ENCODE peak calls at places on chromosomes 2 and 18, in seven cellular contexts. One of them, this sample, is unnamed.

GRCh38 chr18:7856733-7857132 is 289.6 kb downstream of the PTPRM start:
- DNase-seq in cardiac fibroblast: peak
- DNase-seq in fibroblast of the aortic adventitia: peak
- DNase-seq in CD8-positive, alpha-beta T cell: no peak
- DNase-seq in uterus: no peak
- DNase-seq in upper lobe of right lung: no peak
- DNase-seq in fibroblast of mammary gland: no peak
- DNase-seq in this sample: no peak

GRCh38 chr18:9612215-9612830 is 2.0 kb downstream of the PPP4R1 start:
- DNase-seq in cardiac fibroblast: peak
- DNase-seq in fibroblast of the aortic adventitia: peak
- DNase-seq in CD8-positive, alpha-beta T cell: peak
- DNase-seq in uterus: no peak
- DNase-seq in upper lobe of right lung: no peak
- DNase-seq in fibroblast of mammary gland: peak
- DNase-seq in this sample: no peak

GRCh38 chr18:1037766-1038165 is 133.1 kb downstream of the ADCYAP1 start:
- DNase-seq in cardiac fibroblast: no peak
- DNase-seq in fibroblast of the aortic adventitia: no peak
- DNase-seq in CD8-positive, alpha-beta T cell: no peak
- DNase-seq in uterus: no peak
- DNase-seq in upper lobe of right lung: no peak
- DNase-seq in fibroblast of mammary gland: no peak
- DNase-seq in this sample: no peak

GRCh38 chr18:26971327-26971918 is 105.9 kb upstream of the AQP4 start:
- DNase-seq in cardiac fibroblast: no peak
- DNase-seq in fibroblast of the aortic adventitia: no peak
- DNase-seq in CD8-positive, alpha-beta T cell: no peak
- DNase-seq in uterus: no peak
- DNase-seq in upper lobe of right lung: no peak
- DNase-seq in fibroblast of mammary gland: peak
- DNase-seq in this sample: no peak

GRCh38 chr2:157190151-157190550 is 67.4 kb upstream of the GALNT5 start:
- DNase-seq in cardiac fibroblast: peak
- DNase-seq in fibroblast of the aortic adventitia: peak
- DNase-seq in CD8-positive, alpha-beta T cell: no peak
- DNase-seq in uterus: no peak
- DNase-seq in upper lobe of right lung: no peak
- DNase-seq in fibroblast of mammary gland: peak
- DNase-seq in this sample: no peak

GRCh38 chr2:126657146-126657635 is 1.2 kb downstream of the GYPC start:
- DNase-seq in cardiac fibroblast: peak
- DNase-seq in fibroblast of the aortic adventitia: peak
- DNase-seq in CD8-positive, alpha-beta T cell: peak
- DNase-seq in uterus: peak
- DNase-seq in upper lobe of right lung: no peak
- DNase-seq in fibroblast of mammary gland: peak
- DNase-seq in this sample: no peak

GRCh38 chr18:49560277-49561126 is 1.4 kb upstream of the LIPG start:
- DNase-seq in cardiac fibroblast: peak
- DNase-seq in fibroblast of the aortic adventitia: no peak
- DNase-seq in CD8-positive, alpha-beta T cell: no peak
- DNase-seq in uterus: no peak
- DNase-seq in upper lobe of right lung: peak
- DNase-seq in fibroblast of mammary gland: peak
- DNase-seq in this sample: no peak

GRCh38 chr2:30178618-30179404 is 32.0 kb downstream of the YPEL5 start:
- DNase-seq in cardiac fibroblast: peak
- DNase-seq in fibroblast of the aortic adventitia: peak
- DNase-seq in CD8-positive, alpha-beta T cell: no peak
- DNase-seq in uterus: peak
- DNase-seq in upper lobe of right lung: no peak
- DNase-seq in fibroblast of mammary gland: peak
- DNase-seq in this sample: peak

GRCh38 chr18:44198296-44199284 is 482.1 kb upstream of the SETBP1 start:
- DNase-seq in cardiac fibroblast: no peak
- DNase-seq in fibroblast of the aortic adventitia: no peak
- DNase-seq in CD8-positive, alpha-beta T cell: no peak
- DNase-seq in uterus: no peak
- DNase-seq in upper lobe of right lung: peak
- DNase-seq in fibroblast of mammary gland: no peak
- DNase-seq in this sample: no peak

GRCh38 chr18:78980279-78980771 is 707 bp downstream of the SALL3 start:
- DNase-seq in cardiac fibroblast: no peak
- DNase-seq in fibroblast of the aortic adventitia: no peak
- DNase-seq in CD8-positive, alpha-beta T cell: no peak
- DNase-seq in uterus: no peak
- DNase-seq in upper lobe of right lung: no peak
- DNase-seq in fibroblast of mammary gland: no peak
- DNase-seq in this sample: no peak

GRCh38 chr2:165758276-165758675 is 35.8 kb downstream of the GALNT3 start:
- DNase-seq in cardiac fibroblast: no peak
- DNase-seq in fibroblast of the aortic adventitia: no peak
- DNase-seq in CD8-positive, alpha-beta T cell: no peak
- DNase-seq in uterus: no peak
- DNase-seq in upper lobe of right lung: no peak
- DNase-seq in fibroblast of mammary gland: no peak
- DNase-seq in this sample: no peak

GRCh38 chr2:851680-852079 is 99.0 kb upstream of the SNTG2 start:
- DNase-seq in cardiac fibroblast: no peak
- DNase-seq in fibroblast of the aortic adventitia: no peak
- DNase-seq in CD8-positive, alpha-beta T cell: no peak
- DNase-seq in uterus: no peak
- DNase-seq in upper lobe of right lung: no peak
- DNase-seq in fibroblast of mammary gland: no peak
- DNase-seq in this sample: no peak

GRCh38 chr2:231049286-231050017 is 7.2 kb upstream of the PSMD1 start:
- DNase-seq in cardiac fibroblast: no peak
- DNase-seq in fibroblast of the aortic adventitia: no peak
- DNase-seq in CD8-positive, alpha-beta T cell: no peak
- DNase-seq in uterus: no peak
- DNase-seq in upper lobe of right lung: no peak
- DNase-seq in fibroblast of mammary gland: no peak
- DNase-seq in this sample: no peak

GRCh38 chr18:56770097-56770496 is 118.9 kb downstream of the WDR7 start:
- DNase-seq in cardiac fibroblast: no peak
- DNase-seq in fibroblast of the aortic adventitia: no peak
- DNase-seq in CD8-positive, alpha-beta T cell: no peak
- DNase-seq in uterus: no peak
- DNase-seq in upper lobe of right lung: no peak
- DNase-seq in fibroblast of mammary gland: no peak
- DNase-seq in this sample: no peak

GRCh38 chr2:219024059-219024458 is 17.3 kb downstream of the CFAP65 start:
- DNase-seq in cardiac fibroblast: no peak
- DNase-seq in fibroblast of the aortic adventitia: no peak
- DNase-seq in CD8-positive, alpha-beta T cell: no peak
- DNase-seq in uterus: no peak
- DNase-seq in upper lobe of right lung: peak
- DNase-seq in fibroblast of mammary gland: no peak
- DNase-seq in this sample: no peak

GRCh38 chr18:44758821-44759624 is 78.3 kb downstream of the SETBP1 start:
- DNase-seq in cardiac fibroblast: no peak
- DNase-seq in fibroblast of the aortic adventitia: no peak
- DNase-seq in CD8-positive, alpha-beta T cell: no peak
- DNase-seq in uterus: no peak
- DNase-seq in upper lobe of right lung: no peak
- DNase-seq in fibroblast of mammary gland: no peak
- DNase-seq in this sample: no peak

GRCh38 chr2:162177301-162177700 is 25.3 kb upstream of the GCG start:
- DNase-seq in cardiac fibroblast: no peak
- DNase-seq in fibroblast of the aortic adventitia: no peak
- DNase-seq in CD8-positive, alpha-beta T cell: no peak
- DNase-seq in uterus: no peak
- DNase-seq in upper lobe of right lung: no peak
- DNase-seq in fibroblast of mammary gland: no peak
- DNase-seq in this sample: no peak

GRCh38 chr2:9627310-9627709 is 3.5 kb downstream of the YWHAQ start:
- DNase-seq in cardiac fibroblast: no peak
- DNase-seq in fibroblast of the aortic adventitia: peak
- DNase-seq in CD8-positive, alpha-beta T cell: no peak
- DNase-seq in uterus: no peak
- DNase-seq in upper lobe of right lung: no peak
- DNase-seq in fibroblast of mammary gland: peak
- DNase-seq in this sample: no peak

GRCh38 chr2:200635251-200635650 is 49.4 kb downstream of the AOX1 start:
- DNase-seq in cardiac fibroblast: no peak
- DNase-seq in fibroblast of the aortic adventitia: no peak
- DNase-seq in CD8-positive, alpha-beta T cell: no peak
- DNase-seq in uterus: no peak
- DNase-seq in upper lobe of right lung: no peak
- DNase-seq in fibroblast of mammary gland: peak
- DNase-seq in this sample: no peak

GRCh38 chr2:38792751-38793150 is 14.7 kb downstream of the GEMIN6 start:
- DNase-seq in cardiac fibroblast: no peak
- DNase-seq in fibroblast of the aortic adventitia: no peak
- DNase-seq in CD8-positive, alpha-beta T cell: no peak
- DNase-seq in uterus: no peak
- DNase-seq in upper lobe of right lung: no peak
- DNase-seq in fibroblast of mammary gland: no peak
- DNase-seq in this sample: no peak

GRCh38 chr2:38791747-38792146 is 13.7 kb downstream of the GEMIN6 start:
- DNase-seq in cardiac fibroblast: no peak
- DNase-seq in fibroblast of the aortic adventitia: no peak
- DNase-seq in CD8-positive, alpha-beta T cell: no peak
- DNase-seq in uterus: no peak
- DNase-seq in upper lobe of right lung: no peak
- DNase-seq in fibroblast of mammary gland: no peak
- DNase-seq in this sample: no peak

GRCh38 chr2:38789689-38790088 is 11.7 kb downstream of the GEMIN6 start:
- DNase-seq in cardiac fibroblast: no peak
- DNase-seq in fibroblast of the aortic adventitia: no peak
- DNase-seq in CD8-positive, alpha-beta T cell: no peak
- DNase-seq in uterus: no peak
- DNase-seq in upper lobe of right lung: no peak
- DNase-seq in fibroblast of mammary gland: no peak
- DNase-seq in this sample: no peak

GRCh38 chr2:38783586-38783985 is 5.6 kb downstream of the GEMIN6 start:
- DNase-seq in cardiac fibroblast: peak
- DNase-seq in fibroblast of the aortic adventitia: no peak
- DNase-seq in CD8-positive, alpha-beta T cell: no peak
- DNase-seq in uterus: no peak
- DNase-seq in upper lobe of right lung: no peak
- DNase-seq in fibroblast of mammary gland: no peak
- DNase-seq in this sample: no peak

GRCh38 chr2:38788306-38788705 is 10.3 kb downstream of the GEMIN6 start:
- DNase-seq in cardiac fibroblast: no peak
- DNase-seq in fibroblast of the aortic adventitia: no peak
- DNase-seq in CD8-positive, alpha-beta T cell: no peak
- DNase-seq in uterus: no peak
- DNase-seq in upper lobe of right lung: no peak
- DNase-seq in fibroblast of mammary gland: no peak
- DNase-seq in this sample: no peak
- TF ChIP-seq CTCF in cardiac fibroblast: no peak
- TF ChIP-seq CTCF in fibroblast of the aortic adventitia: no peak
- TF ChIP-seq CTCF in CD8-positive, alpha-beta T cell: no peak
- TF ChIP-seq CTCF in uterus: no peak
- TF ChIP-seq CTCF in upper lobe of right lung: no peak
- TF ChIP-seq CTCF in fibroblast of mammary gland: no peak
- TF ChIP-seq CTCF in this sample: no peak

DNA sequence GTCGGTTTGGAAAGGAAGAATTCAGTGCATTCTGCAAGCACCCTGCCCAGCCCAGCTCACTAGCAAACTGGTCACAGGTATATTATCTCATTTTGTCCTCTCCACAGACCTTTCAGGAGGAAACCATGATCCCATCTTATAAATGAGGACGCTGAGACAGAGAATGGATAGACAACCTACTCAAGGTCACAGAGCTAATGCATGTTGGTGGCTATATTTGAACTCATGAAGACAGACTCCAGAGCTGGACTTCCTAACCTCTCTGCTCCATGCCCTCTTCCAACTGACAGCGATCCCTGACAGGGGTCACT is 29.5 kb downstream of the SERPINB5 start:
- DNase-seq in cardiac fibroblast: no peak
- DNase-seq in fibroblast of the aortic adventitia: no peak
- DNase-seq in CD8-positive, alpha-beta T cell: no peak
- DNase-seq in uterus: no peak
- DNase-seq in upper lobe of right lung: no peak
- DNase-seq in fibroblast of mammary gland: no peak
- DNase-seq in this sample: no peak
- TF ChIP-seq CTCF in cardiac fibroblast: no peak
- TF ChIP-seq CTCF in fibroblast of the aortic adventitia: no peak
- TF ChIP-seq CTCF in CD8-positive, alpha-beta T cell: no peak
- TF ChIP-seq CTCF in uterus: no peak
- TF ChIP-seq CTCF in upper lobe of right lung: no peak
- TF ChIP-seq CTCF in fibroblast of mammary gland: no peak
- TF ChIP-seq CTCF in this sample: no peak

DNA sequence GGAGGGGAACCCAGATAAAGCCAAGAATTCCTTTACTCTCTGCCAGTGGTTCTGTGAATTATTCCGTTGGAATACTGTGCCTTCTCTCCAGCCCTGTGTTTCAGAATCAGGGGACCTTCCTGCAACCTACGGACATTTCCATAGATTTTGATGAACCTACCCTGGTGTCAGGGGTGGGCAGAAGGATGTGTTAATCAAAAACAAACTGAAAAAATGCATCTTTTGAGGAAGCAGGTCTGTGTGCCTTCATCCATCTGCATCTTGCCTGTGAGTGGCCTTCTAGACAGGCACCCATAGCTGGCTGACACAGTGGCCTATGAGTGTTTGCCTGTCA is 46.1 kb upstream of the ITGA6 start:
- DNase-seq in cardiac fibroblast: no peak
- DNase-seq in fibroblast of the aortic adventitia: no peak
- DNase-seq in CD8-positive, alpha-beta T cell: no peak
- DNase-seq in uterus: no peak
- DNase-seq in upper lobe of right lung: no peak
- DNase-seq in fibroblast of mammary gland: no peak
- DNase-seq in this sample: no peak
- TF ChIP-seq CTCF in cardiac fibroblast: no peak
- TF ChIP-seq CTCF in fibroblast of the aortic adventitia: no peak
- TF ChIP-seq CTCF in CD8-positive, alpha-beta T cell: no peak
- TF ChIP-seq CTCF in uterus: no peak
- TF ChIP-seq CTCF in upper lobe of right lung: no peak
- TF ChIP-seq CTCF in fibroblast of mammary gland: no peak
- TF ChIP-seq CTCF in this sample: no peak

GRCh38 chr2:204026294-204026693 is 89.7 kb downstream of the ICOS start:
- DNase-seq in cardiac fibroblast: no peak
- DNase-seq in fibroblast of the aortic adventitia: no peak
- DNase-seq in CD8-positive, alpha-beta T cell: no peak
- DNase-seq in uterus: no peak
- DNase-seq in upper lobe of right lung: no peak
- DNase-seq in fibroblast of mammary gland: no peak
- DNase-seq in this sample: no peak
- TF ChIP-seq CTCF in cardiac fibroblast: peak
- TF ChIP-seq CTCF in fibroblast of the aortic adventitia: peak
- TF ChIP-seq CTCF in CD8-positive, alpha-beta T cell: no peak
- TF ChIP-seq CTCF in uterus: no peak
- TF ChIP-seq CTCF in upper lobe of right lung: peak
- TF ChIP-seq CTCF in fibroblast of mammary gland: peak
- TF ChIP-seq CTCF in this sample: peak

This sample was measured in osteocyte.